ENCODE peak calls at places on chromosome 7, in nine cellular contexts. Q, Z, B, I, W, V, J, R and K are unnamed samples. For H3K4me1 and H3K9me3, the result is how much of the 10 kb centered on the place peaks cover.

GRCh38 chr7:2639994-2640830 is 8.4 kb downstream of the TTYH3 start:
- DNase-seq in Q (no peak), Z (peak), B (no peak), I (no peak), W (no peak), V (peak), J (peak), R (no peak), K (no peak)

GRCh38 chr7:77351539-77352004 is 64.6 kb downstream of the GSAP start:
- DNase-seq in Q (no peak), Z (no peak), B (no peak), I (peak), W (no peak), V (no peak), J (peak), R (no peak), K (no peak)

GRCh38 chr7:101862280-101863220 is 45.1 kb downstream of the CUX1 start:
- DNase-seq in Q (no peak), Z (peak), B (no peak), I (peak), W (no peak), V (peak), J (no peak), R (no peak), K (no peak)

GRCh38 chr7:159010951-159011820 is 133.5 kb downstream of the VIPR2 start:
- DNase-seq in Q (no peak), Z (no peak), B (no peak), I (no peak), W (no peak), V (no peak), J (no peak), R (no peak), K (no peak)

GRCh38 chr7:155865830-155866545 is 53.7 kb upstream of the SHH start:
- DNase-seq in Q (no peak), Z (no peak), B (no peak), I (no peak), W (no peak), V (peak), J (peak), R (no peak), K (no peak)

GRCh38 chr7:32164341-32164996 is 94.3 kb upstream of the PDE1C start:
- DNase-seq in Q (no peak), Z (no peak), B (peak), I (no peak), W (peak), V (no peak), J (no peak), R (peak), K (no peak)

GRCh38 chr7:33743594-33743993 is 161.7 kb upstream of the BMPER start:
- DNase-seq in Q (no peak), Z (no peak), B (no peak), I (no peak), W (peak), V (no peak), J (no peak), R (no peak), K (no peak)

GRCh38 chr7:94174375-94174774 is 170.2 kb upstream of the BET1 start:
- DNase-seq in Q (no peak), Z (no peak), B (no peak), I (no peak), W (no peak), V (no peak), J (no peak), R (no peak), K (no peak)

GRCh38 chr7:80614911-80615310 is 23.5 kb upstream of the CD36 start:
- DNase-seq in Q (no peak), Z (no peak), B (no peak), I (no peak), W (peak), V (no peak), J (no peak), R (no peak), K (no peak)

GRCh38 chr7:12490941-12491340 is 79.6 kb upstream of the SCIN start:
- DNase-seq in Q (no peak), Z (no peak), B (no peak), I (no peak), W (no peak), V (no peak), J (no peak), R (no peak), K (no peak)

GRCh38 chr7:112497481-112497880 is 16.7 kb downstream of the LSMEM1 start:
- DNase-seq in Q (no peak), Z (no peak), B (no peak), I (no peak), W (no peak), V (no peak), J (no peak), R (no peak), K (no peak)

GRCh38 chr7:116955801-116956514 is 2.7 kb downstream of the ST7 start:
- DNase-seq in Q (peak), Z (no peak), B (no peak), I (peak), W (peak), V (no peak), J (no peak), R (no peak), K (no peak)

GRCh38 chr7:35699906-35700305 is 5.0 kb upstream of the HERPUD2 start:
- DNase-seq in Q (no peak), Z (no peak), B (no peak), I (no peak), W (no peak), V (no peak), J (no peak), R (no peak), K (no peak)

GRCh38 chr7:12017046-12017445 is 185.0 kb upstream of the THSD7A start:
- DNase-seq in Q (no peak), Z (no peak), B (no peak), I (no peak), W (no peak), V (no peak), J (no peak), R (no peak), K (no peak)

GRCh38 chr7:16742547-16742946 is 11.0 kb upstream of the TSPAN13 start:
- DNase-seq in Q (no peak), Z (no peak), B (no peak), I (no peak), W (no peak), V (no peak), J (no peak), R (no peak), K (no peak)

GRCh38 chr7:16744518-16745250 is 8.9 kb upstream of the TSPAN13 start:
- DNase-seq in Q (no peak), Z (no peak), B (no peak), I (no peak), W (no peak), V (no peak), J (no peak), R (no peak), K (no peak)

GRCh38 chr7:16745645-16746044 is 7.9 kb upstream of the TSPAN13 start:
- DNase-seq in Q (no peak), Z (no peak), B (no peak), I (no peak), W (no peak), V (no peak), J (no peak), R (no peak), K (no peak)

GRCh38 chr7:16743207-16743606 is 10.3 kb upstream of the TSPAN13 start:
- DNase-seq in Q (no peak), Z (no peak), B (no peak), I (no peak), W (peak), V (no peak), J (no peak), R (no peak), K (no peak)

GRCh38 chr7:16747095-16747494 is 6.5 kb upstream of the TSPAN13 start:
- DNase-seq in Q (no peak), Z (no peak), B (no peak), I (no peak), W (no peak), V (no peak), J (no peak), R (no peak), K (no peak)
- H3K4me3 ChIP-seq in Q (no peak), Z (no peak), B (no peak), I (no peak), W (no peak), V (no peak), J (no peak), R (no peak), K (no peak)

GRCh38 chr7:22726345-22726848 is 603 bp upstream of the IL6 start:
- DNase-seq in Q (peak), Z (peak), B (peak), I (peak), W (peak), V (peak), J (peak), R (peak), K (peak)
- H3K4me1 ChIP-seq in Q (half or more), Z (under half), B (under half), I (under half), W (half or more), V (under half), J (under half), R (under half), K (under half)

GRCh38 chr7:142782922-142783900 is 12.4 kb downstream of the PRSS2 start:
- DNase-seq in Q (peak), Z (peak), B (peak), I (peak), W (peak), V (peak), J (peak), R (peak), K (peak)
- H3K9me3 ChIP-seq in Q (under half), Z (under half), B (under half), I (under half), W (under half), V (under half), J (under half), R (under half), K (under half)

GRCh38 chr7:102933763-102934162 is 21.0 kb downstream of the LRRC17 start:
- DNase-seq in Q (no peak), Z (peak), B (no peak), I (no peak), W (peak), V (peak), J (peak), R (peak), K (peak)
- H3K4me3 ChIP-seq in Q (no peak), Z (no peak), B (no peak), I (no peak), W (no peak), V (no peak), J (no peak), R (no peak), K (no peak)

GRCh38 chr7:96179341-96179740 is 142.6 kb downstream of the SLC25A13 start:
- DNase-seq in Q (no peak), Z (no peak), B (no peak), I (no peak), W (no peak), V (no peak), J (no peak), R (no peak), K (no peak)
- H3K4me1 ChIP-seq in Q (under half), Z (under half), B (under half), I (under half), W (under half), V (under half), J (under half), R (under half), K (under half)

GRCh38 chr7:157758468-157759245 is 421.9 kb downstream of the DNAJB6 start:
- DNase-seq in Q (no peak), Z (no peak), B (no peak), I (no peak), W (no peak), V (peak), J (no peak), R (no peak), K (no peak)
- H3K9me3 ChIP-seq in Q (under half), Z (under half), B (under half), I (under half), W (under half), V (under half), J (under half), R (under half), K (under half)

GRCh38 chr7:128832880-128833147 is 2.6 kb downstream of the FLNC start:
- DNase-seq in Q (no peak), Z (no peak), B (no peak), I (no peak), W (no peak), V (no peak), J (no peak), R (no peak), K (no peak)

GRCh38 chr7:128831178-128831993 is 1.2 kb downstream of the FLNC start:
- DNase-seq in Q (no peak), Z (peak), B (no peak), I (peak), W (peak), V (peak), J (no peak), R (peak), K (peak)

GRCh38 chr7:128829391-128830166 is 627 bp upstream of the FLNC start:
- DNase-seq in Q (no peak), Z (peak), B (no peak), I (no peak), W (peak), V (no peak), J (peak), R (no peak), K (no peak)

GRCh38 chr7:128831994-128832879 is 2.0 kb downstream of the FLNC start:
- DNase-seq in Q (no peak), Z (peak), B (no peak), I (peak), W (peak), V (no peak), J (no peak), R (peak), K (peak)

GRCh38 chr7:128830231-128831177 is at the start of gene FLNC:
- DNase-seq in Q (no peak), Z (peak), B (no peak), I (no peak), W (peak), V (peak), J (peak), R (no peak), K (peak)
- H3K4me3 ChIP-seq in Q (peak), Z (peak), B (peak), I (no peak), W (peak), V (no peak), J (peak), R (peak), K (peak)

GRCh38 chr7:78563186-78563585 is 764.6 kb downstream of the PHTF2 start:
- DNase-seq in Q (no peak), Z (no peak), B (no peak), I (no peak), W (no peak), V (no peak), J (no peak), R (no peak), K (no peak)

GRCh38 chr7:78565784-78566183 is 767.2 kb downstream of the PHTF2 start:
- DNase-seq in Q (no peak), Z (no peak), B (no peak), I (no peak), W (no peak), V (no peak), J (no peak), R (no peak), K (no peak)

GRCh38 chr7:78558571-78558970 is 760.0 kb downstream of the PHTF2 start:
- DNase-seq in Q (no peak), Z (no peak), B (no peak), I (no peak), W (no peak), V (no peak), J (no peak), R (no peak), K (no peak)

GRCh38 chr7:78562191-78562590 is 763.6 kb downstream of the PHTF2 start:
- DNase-seq in Q (no peak), Z (no peak), B (no peak), I (no peak), W (no peak), V (no peak), J (no peak), R (no peak), K (no peak)
- H3K4me1 ChIP-seq in Q (under half), Z (under half), B (under half), I (under half), W (under half), V (under half), J (under half), R (under half), K (under half)

DNA sequence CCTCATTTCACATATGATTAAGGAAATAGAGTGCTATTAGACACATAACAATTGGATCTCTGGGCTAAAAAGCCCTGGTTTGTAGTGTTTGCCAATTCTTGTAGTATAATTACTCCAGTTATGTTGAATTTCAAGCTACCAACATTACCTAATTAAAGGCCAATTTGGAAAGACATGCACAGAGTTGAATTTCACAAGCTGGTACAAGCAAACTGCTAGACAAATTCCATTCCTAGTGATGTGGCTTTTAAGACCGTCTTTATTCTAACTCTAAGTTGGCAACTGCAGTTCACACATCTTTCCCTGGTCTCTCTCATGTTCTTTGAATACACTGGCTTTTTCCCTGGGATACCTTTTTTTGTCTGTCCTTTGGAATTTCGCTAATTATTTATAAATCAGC is 384.1 kb upstream of the CNTNAP2 start:
- DNase-seq in Q (no peak), Z (no peak), B (no peak), I (no peak), W (no peak), V (no peak), J (no peak), R (no peak), K (no peak)
- H3K9me3 ChIP-seq in Q (under half), Z (under half), B (under half), I (under half), W (under half), V (under half), J (under half), R (under half), K (under half)

GRCh38 chr7:120947980-120948379 is 2.6 kb upstream of the ING3 start:
- DNase-seq in Q (no peak), Z (no peak), B (no peak), I (no peak), W (no peak), V (no peak), J (no peak), R (no peak), K (no peak)
- H3K4me3 ChIP-seq in Q (no peak), Z (no peak), B (no peak), I (no peak), W (no peak), V (no peak), J (no peak), R (no peak), K (no peak)